ENCODE peak calls at places on chromosomes 16 and 17, in ten cellular contexts. Q is NCI-H1105 treated with DMSO at 0.1 percent for 48 hours, Z is left cardiac atrium, P is NCI-H1694, K is adrenal gland, H is C1 segment of cervical spinal cord, S is H1, X is cardiac muscle cell, W is cardiac septum, E is sigmoid colon. R is an unnamed sample.

GRCh38 chr16:79883494-79883893 is 283.0 kb upstream of the MAF start:
- DNase-seq in Q (no peak), Z (no peak), P (no peak), K (no peak), H (no peak), S (no peak), X (no peak), W (no peak), E (no peak), R (no peak)

GRCh38 chr17:40038882-40039513 is 15.2 kb downstream of the MED24 start:
- DNase-seq in Q (peak), Z (peak), P (no peak), K (peak), H (peak), S (peak), X (peak), W (no peak), E (peak), R (no peak)

GRCh38 chr17:74763565-74764387 is 12.4 kb downstream of the NAT9 start:
- DNase-seq in Q (no peak), Z (no peak), P (no peak), K (no peak), H (peak), S (no peak), X (no peak), W (peak), E (no peak), R (no peak)

GRCh38 chr17:43679911-43680310 is 18.2 kb upstream of the MEOX1 start:
- DNase-seq in Q (no peak), Z (no peak), P (no peak), K (peak), H (no peak), S (no peak), X (no peak), W (no peak), E (no peak), R (no peak)

GRCh38 chr17:81909966-81910839 is 996 bp downstream of the PCYT2 start:
- DNase-seq in Q (no peak), Z (no peak), P (no peak), K (no peak), H (peak), S (no peak), X (no peak), W (no peak), E (peak), R (no peak)

GRCh38 chr17:50640701-50641338 is 6.1 kb downstream of the ABCC3 start:
- DNase-seq in Q (no peak), Z (no peak), P (no peak), K (peak), H (no peak), S (no peak), X (peak), W (no peak), E (peak), R (no peak)

GRCh38 chr17:39219647-39220154 is 6.0 kb downstream of the STAC2 start:
- DNase-seq in Q (no peak), Z (no peak), P (no peak), K (no peak), H (peak), S (no peak), X (no peak), W (no peak), E (no peak), R (no peak)

GRCh38 chr16:57041182-57042156 is 50.9 kb upstream of the CPNE2 start:
- DNase-seq in Q (no peak), Z (no peak), P (no peak), K (no peak), H (no peak), S (no peak), X (no peak), W (peak), E (no peak), R (no peak)

GRCh38 chr17:69528035-69528434 is 113.5 kb downstream of the MAP2K6 start:
- DNase-seq in Q (no peak), Z (no peak), P (no peak), K (no peak), H (no peak), S (no peak), X (no peak), W (no peak), E (no peak), R (no peak)

GRCh38 chr17:21039839-21040575 is 2.8 kb downstream of the USP22 start:
- DNase-seq in Q (peak), Z (no peak), P (peak), K (peak), H (peak), S (no peak), X (peak), W (no peak), E (peak), R (peak)

GRCh38 chr16:77212736-77213541 is 13.7 kb downstream of the SYCE1L start:
- DNase-seq in Q (peak), Z (peak), P (no peak), K (peak), H (peak), S (peak), X (peak), W (peak), E (peak), R (peak)

GRCh38 chr16:1183235-1183907 is 30.5 kb downstream of the CACNA1H start:
- DNase-seq in Q (no peak), Z (peak), P (no peak), K (peak), H (no peak), S (no peak), X (peak), W (no peak), E (peak), R (peak)

GRCh38 chr17:43013296-43013695 is 6.7 kb downstream of the IFI35 start:
- DNase-seq in Q (no peak), Z (no peak), P (no peak), K (no peak), H (no peak), S (no peak), X (no peak), W (no peak), E (no peak), R (no peak)

GRCh38 chr17:73232587-73233373 is 28.9 kb downstream of the CPSF4L start:
- DNase-seq in Q (peak), Z (no peak), P (no peak), K (peak), H (peak), S (no peak), X (peak), W (peak), E (peak), R (no peak)

GRCh38 chr17:18093616-18094408 is 6.1 kb downstream of the DRG2 start:
- DNase-seq in Q (no peak), Z (peak), P (peak), K (peak), H (no peak), S (no peak), X (peak), W (no peak), E (no peak), R (no peak)

GRCh38 chr17:4407851-4408250 is 25.9 kb upstream of the SPNS3 start:
- DNase-seq in Q (no peak), Z (no peak), P (peak), K (no peak), H (peak), S (no peak), X (peak), W (no peak), E (no peak), R (no peak)

GRCh38 chr17:2929881-2930533 is 133.4 kb downstream of the OR1D5 start:
- DNase-seq in Q (no peak), Z (peak), P (peak), K (peak), H (no peak), S (peak), X (peak), W (no peak), E (no peak), R (no peak)

R was measured in NCI-H748 treated with DMSO at 0.1 percent for 48 hours.